ENCODE peak calls at places on chromosomes 2 and 18, in seven cellular contexts. S is body of pancreas, K is PC-9, I is tibial artery, J is cardiac muscle cell, E is fibroblast of lung, H is spleen. P is an unnamed sample. For H3K9me3, the result is how much of the 10 kb centered on the place peaks cover.

GRCh38 chr2:88818381-88818780 is 126.9 kb downstream of the RPIA start:
- DNase-seq in H (no peak), J (no peak), K (no peak), S (no peak), E (no peak), I (no peak), P (no peak)

GRCh38 chr2:239775623-239776440 is 249.3 kb downstream of the NDUFA10 start:
- DNase-seq in I (no peak), E (no peak), H (peak), J (peak), S (no peak), K (no peak), P (peak)

GRCh38 chr18:79399275-79400081 is 3.7 kb downstream of the NFATC1 start:
- DNase-seq in S (no peak), I (no peak), J (no peak), H (peak), E (no peak), K (no peak), P (peak)

GRCh38 chr2:187138240-187138639 is 289.3 kb upstream of the ZSWIM2 start:
- DNase-seq in J (peak), S (no peak), K (peak), I (no peak), E (peak), H (no peak), P (peak)

GRCh38 chr2:74137651-74138050 is 10.1 kb downstream of the BOLA3 start:
- DNase-seq in S (no peak), I (no peak), K (no peak), H (no peak), E (no peak), J (no peak), P (no peak)

GRCh38 chr2:74001121-74001520 is 16.4 kb downstream of the TET3 start:
- DNase-seq in E (no peak), S (no peak), K (no peak), I (no peak), J (no peak), H (peak), P (no peak)

GRCh38 chr2:86224645-86225355 is 25.5 kb downstream of the MRPL35 start:
- DNase-seq in K (no peak), J (no peak), I (no peak), E (no peak), S (no peak), H (no peak), P (no peak)

GRCh38 chr2:219596954-219597551 is 604 bp upstream of the STK11IP start:
- DNase-seq in E (no peak), H (no peak), S (peak), I (no peak), J (peak), K (no peak), P (no peak)

GRCh38 chr2:214286011-214286410 is 124.8 kb upstream of the VWC2L start:
- DNase-seq in S (no peak), J (no peak), E (no peak), I (no peak), H (no peak), K (no peak), P (no peak)

GRCh38 chr2:61018319-61018750 is 280 bp upstream of the PUS10 start:
- DNase-seq in S (no peak), E (peak), K (no peak), H (no peak), I (no peak), J (peak), P (no peak)

GRCh38 chr2:137729305-137729704 is 235.0 kb upstream of the HNMT start:
- DNase-seq in I (no peak), S (no peak), K (no peak), H (no peak), J (no peak), E (no peak), P (no peak)

GRCh38 chr2:26312471-26312870 is 33.5 kb upstream of the SELENOI start:
- DNase-seq in E (no peak), I (no peak), K (no peak), J (no peak), S (no peak), H (no peak), P (no peak)

GRCh38 chr18:62555135-62555534 is 32.3 kb downstream of the ZCCHC2 start:
- DNase-seq in S (no peak), J (peak), I (no peak), H (no peak), K (no peak), E (peak), P (no peak)

GRCh38 chr2:46325178-46325928 is 28.1 kb downstream of the EPAS1 start:
- DNase-seq in E (no peak), K (peak), H (no peak), I (no peak), S (no peak), J (peak), P (no peak)

GRCh38 chr18:63317982-63318881 is 1.3 kb downstream of the BCL2 start:
- DNase-seq in I (peak), J (no peak), E (no peak), K (no peak), H (peak), S (peak), P (peak)

GRCh38 chr2:55232863-55233657 is 572 bp downstream of the RPS27A start:
- DNase-seq in I (peak), J (peak), H (peak), S (peak), E (peak), K (no peak), P (peak)

GRCh38 chr2:113162173-113162572 is 11.6 kb upstream of the PSD4 start:
- DNase-seq in I (no peak), E (no peak), J (no peak), H (peak), S (no peak), K (no peak), P (no peak)

GRCh38 chr2:206980413-206980812 is 41.1 kb downstream of the CPO start:
- DNase-seq in I (no peak), K (no peak), E (no peak), J (no peak), H (no peak), S (no peak), P (no peak)

GRCh38 chr18:56210466-56210865 is 427.9 kb downstream of the TXNL1 start:
- DNase-seq in J (no peak), K (no peak), H (no peak), E (no peak), I (no peak), S (no peak), P (no peak)

GRCh38 chr2:218853766-218854165 is 5.8 kb upstream of the WNT6 start:
- DNase-seq in S (no peak), K (no peak), H (peak), E (no peak), I (no peak), J (peak), P (no peak)

GRCh38 chr2:43541165-43541564 is 54.7 kb downstream of the THADA start:
- DNase-seq in I (no peak), J (no peak), S (no peak), H (no peak), E (no peak), K (no peak), P (no peak)

GRCh38 chr2:6325616-6326015 is 540.1 kb downstream of the CMPK2 start:
- DNase-seq in S (no peak), K (no peak), J (no peak), H (no peak), I (no peak), E (no peak), P (no peak)

GRCh38 chr2:36507408-36507812 is 90.6 kb downstream of the FEZ2 start:
- DNase-seq in I (peak), S (peak), H (no peak), K (peak), J (peak), E (peak), P (no peak)

GRCh38 chr18:34965108-34965507 is 76.1 kb upstream of the MAPRE2 start:
- DNase-seq in S (no peak), E (no peak), I (no peak), K (no peak), H (no peak), J (no peak), P (no peak)

GRCh38 chr2:188788621-188789020 is 185.6 kb upstream of the COL3A1 start:
- DNase-seq in I (peak), S (peak), E (peak), J (peak), H (no peak), K (no peak), P (peak)

GRCh38 chr2:195017890-195018289 is 639.1 kb upstream of the SLC39A10 start:
- DNase-seq in H (no peak), J (no peak), I (no peak), E (peak), K (no peak), S (no peak), P (no peak)

GRCh38 chr2:119429225-119430000 is 2.2 kb upstream of the TMEM37 start:
- DNase-seq in H (no peak), K (no peak), E (peak), J (peak), I (no peak), S (no peak), P (no peak)

GRCh38 chr2:66925128-66925527 is 472.0 kb upstream of the ETAA1 start:
- DNase-seq in H (no peak), I (no peak), J (peak), K (no peak), E (peak), S (no peak), P (no peak)

GRCh38 chr18:564708-565561 is 15.2 kb upstream of the CETN1 start:
- DNase-seq in I (no peak), K (no peak), S (no peak), J (peak), H (no peak), E (no peak), P (no peak)

GRCh38 chr2:70767699-70768584 is at the start of gene ADD2:
- DNase-seq in S (peak), H (peak), K (peak), J (peak), I (no peak), E (peak), P (peak)

GRCh38 chr18:37391698-37392548 is 173.7 kb downstream of the CELF4 start:
- DNase-seq in K (no peak), S (no peak), E (no peak), H (peak), I (no peak), J (no peak), P (no peak)

GRCh38 chr18:37393945-37394609 is 171.5 kb downstream of the CELF4 start:
- DNase-seq in K (peak), H (peak), I (peak), J (peak), S (peak), E (peak), P (peak)

GRCh38 chr18:37392648-37393047 is 172.9 kb downstream of the CELF4 start:
- DNase-seq in K (no peak), J (no peak), S (no peak), H (no peak), I (no peak), E (no peak), P (no peak)

GRCh38 chr18:37394610-37394965 is 171.0 kb downstream of the CELF4 start:
- DNase-seq in H (peak), I (no peak), J (no peak), S (no peak), E (no peak), K (no peak), P (no peak)

DNA sequence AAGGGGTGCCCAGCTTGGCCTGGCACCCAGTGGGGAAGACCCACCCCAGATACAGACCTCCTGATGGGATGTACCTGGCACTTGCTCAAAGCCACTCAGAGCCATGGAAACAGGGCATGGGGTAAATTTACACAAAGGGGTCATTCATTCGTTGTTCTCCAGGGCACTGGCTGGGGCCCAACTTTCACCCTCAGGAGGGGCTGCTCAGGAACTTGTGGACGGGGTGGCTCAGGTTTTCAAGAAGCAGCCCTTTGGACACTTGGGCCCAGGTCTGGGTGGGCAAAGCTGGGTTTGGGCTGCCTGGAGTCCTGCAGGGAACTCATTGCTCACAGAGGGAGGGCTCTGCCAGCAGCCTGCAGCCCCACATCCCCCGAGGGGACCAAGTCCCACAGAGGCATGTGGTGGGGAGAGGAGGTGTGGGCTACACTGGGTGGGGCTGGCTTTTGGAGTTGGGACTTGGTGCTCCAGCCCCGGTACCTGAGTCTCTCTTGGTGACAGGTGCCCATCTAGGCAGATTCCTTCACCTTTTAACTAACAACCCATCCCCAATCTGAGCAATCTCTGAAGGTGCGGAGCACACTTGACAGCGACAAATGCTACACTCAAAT is 172.3 kb downstream of the CELF4 start:
- DNase-seq in E (no peak), S (peak), J (no peak), K (no peak), I (no peak), H (peak), P (no peak)
- H3K4me3 ChIP-seq in E (peak), S (no peak), J (peak), K (no peak), I (no peak), H (no peak), P (no peak)

GRCh38 chr2:16035747-16036745 is 95.7 kb downstream of the MYCN start:
- DNase-seq in H (no peak), I (no peak), K (no peak), J (no peak), E (no peak), S (no peak), P (no peak)

GRCh38 chr2:16034975-16035746 is 94.8 kb downstream of the MYCN start:
- DNase-seq in H (no peak), E (no peak), I (no peak), K (no peak), S (no peak), J (no peak), P (no peak)

GRCh38 chr2:16032282-16033031 is 92.1 kb downstream of the MYCN start:
- DNase-seq in S (no peak), J (no peak), I (no peak), H (no peak), E (no peak), K (no peak), P (no peak)

GRCh38 chr2:16033032-16033293 is 92.6 kb downstream of the MYCN start:
- DNase-seq in K (no peak), I (no peak), S (no peak), H (no peak), J (no peak), E (no peak), P (no peak)

DNA sequence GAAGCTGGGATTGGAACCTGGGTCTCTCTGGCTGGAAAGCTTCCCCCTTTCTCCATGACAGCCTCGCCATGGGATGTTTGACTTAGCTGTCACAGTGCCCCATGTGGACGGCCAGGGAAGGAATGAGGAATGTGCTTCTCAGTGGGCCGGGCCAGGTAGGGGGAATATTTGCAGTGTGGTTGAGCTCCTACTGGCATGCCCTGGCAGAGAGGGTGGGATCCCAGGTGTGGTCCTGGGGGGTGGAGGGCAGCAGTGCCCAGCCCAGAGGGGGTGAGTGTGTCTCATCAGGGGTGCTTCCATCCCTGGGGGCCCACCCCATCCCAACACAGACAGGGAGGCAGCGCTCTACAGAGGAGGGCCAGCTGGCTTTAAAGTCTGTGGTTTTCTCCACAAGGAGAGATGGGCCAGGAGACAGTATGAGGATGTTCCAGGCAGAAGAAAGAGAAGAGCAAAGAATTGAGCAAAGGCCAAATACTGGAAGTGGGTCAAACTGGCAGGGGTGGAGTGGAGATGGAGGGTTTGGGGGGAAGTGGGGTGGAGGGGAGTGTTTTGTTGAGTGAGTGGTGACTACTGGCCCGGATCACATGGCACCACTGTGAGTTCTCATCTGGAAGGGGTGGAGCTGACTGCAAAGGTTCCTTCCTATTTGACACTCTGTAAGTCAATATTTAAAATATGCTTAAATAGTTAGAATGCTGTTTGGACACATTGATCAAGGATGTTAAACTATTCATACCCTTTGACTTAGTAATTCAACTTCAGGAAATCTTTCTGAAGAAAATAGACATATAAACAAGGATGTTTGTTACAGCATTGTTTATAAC is 94.0 kb downstream of the MYCN start:
- DNase-seq in E (no peak), J (no peak), K (no peak), H (no peak), I (no peak), S (no peak), P (no peak)
- H3K9me3 ChIP-seq in E (under half), J (under half), K (under half), H (under half), I (under half), S (under half), P (under half)

DNA sequence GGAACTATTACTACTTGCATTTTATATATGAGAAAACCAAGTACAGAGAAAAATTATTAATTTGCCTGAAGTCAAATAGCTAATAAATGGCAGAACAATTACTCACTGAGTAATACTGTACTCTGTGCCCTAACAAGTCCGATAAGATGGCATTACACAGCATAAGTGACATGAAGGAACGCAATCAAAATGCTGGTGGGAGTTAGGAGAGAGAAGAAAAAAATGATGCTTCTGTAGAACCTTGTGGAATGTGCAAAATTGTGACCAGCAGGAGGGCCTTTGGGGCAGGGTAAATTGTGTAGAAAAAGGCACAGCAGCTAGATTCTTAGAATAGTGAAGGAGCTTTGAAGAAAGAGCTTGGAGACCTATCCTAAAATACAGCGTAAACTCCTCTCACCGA is 32.9 kb downstream of the EPHA4 start:
- DNase-seq in K (no peak), E (no peak), S (no peak), J (no peak), I (no peak), H (no peak), P (no peak)
- H3K4me3 ChIP-seq in K (no peak), E (no peak), S (no peak), J (no peak), I (no peak), H (no peak), P (no peak)

GRCh38 chr18:6248017-6248416 is 166.7 kb downstream of the L3MBTL4 start:
- DNase-seq in E (no peak), K (no peak), S (no peak), I (no peak), J (no peak), H (no peak), P (no peak)

GRCh38 chr18:6251084-6251483 is 163.6 kb downstream of the L3MBTL4 start:
- DNase-seq in J (no peak), I (no peak), E (no peak), S (no peak), K (no peak), H (no peak), P (no peak)

GRCh38 chr18:6249788-6250187 is 164.9 kb downstream of the L3MBTL4 start:
- DNase-seq in K (no peak), S (peak), H (no peak), I (no peak), E (no peak), J (no peak), P (no peak)

DNA sequence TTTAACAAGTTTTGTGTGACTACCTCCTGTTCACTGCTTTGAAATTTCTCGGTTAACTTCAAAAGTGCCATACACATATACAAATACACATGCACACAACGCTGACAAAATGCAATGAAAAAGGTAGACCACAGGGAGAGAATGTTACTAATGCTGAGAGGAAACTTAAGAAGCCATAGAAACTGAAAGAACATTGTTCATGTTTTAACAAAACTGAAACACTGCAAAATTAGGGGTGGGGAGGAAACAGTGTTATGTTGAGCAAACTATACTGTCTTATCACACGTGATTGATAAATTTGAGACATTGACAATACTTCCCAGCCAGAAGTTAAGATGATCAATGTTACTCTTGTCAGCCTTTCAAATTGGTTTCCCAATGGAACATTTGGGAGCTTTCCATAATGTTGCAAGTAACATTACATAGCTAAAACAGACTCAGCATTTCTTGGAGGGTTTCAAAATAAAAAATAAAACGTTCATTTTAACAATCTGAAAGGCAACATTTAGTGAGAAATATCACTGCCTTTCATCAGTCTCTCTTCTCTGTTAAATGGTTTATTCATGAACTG is 165.5 kb downstream of the L3MBTL4 start:
- DNase-seq in E (no peak), S (no peak), H (no peak), I (no peak), J (no peak), K (no peak), P (no peak)
- H3K9me3 ChIP-seq in E (under half), S (under half), H (under half), I (under half), J (under half), K (under half), P (under half)

GRCh38 chr2:127084611-127085031 is 22.3 kb downstream of the BIN1 start:
- DNase-seq in H (no peak), E (no peak), J (peak), S (no peak), I (no peak), K (no peak), P (no peak)
- H3K4me3 ChIP-seq in H (no peak), E (no peak), J (no peak), S (no peak), I (no peak), K (no peak), P (no peak)

DNA sequence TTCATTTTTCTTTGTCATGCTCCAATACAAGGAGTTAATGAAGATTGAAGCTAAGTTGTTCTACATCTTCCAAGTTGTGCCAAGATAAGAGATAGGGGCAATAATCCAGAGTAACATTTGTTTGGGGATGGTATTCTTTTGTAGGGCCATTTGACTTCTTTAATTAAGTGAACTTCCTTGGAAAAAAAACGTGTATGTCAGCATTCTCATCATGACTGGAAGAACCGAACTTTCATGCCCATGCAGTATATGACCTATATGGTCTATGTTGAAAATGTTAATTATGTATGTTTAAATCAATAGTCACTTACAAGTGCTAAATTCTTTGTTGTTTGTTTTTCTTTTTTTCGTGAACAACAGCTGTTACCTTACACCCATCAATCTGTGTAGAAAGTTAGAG is 319.5 kb upstream of the LRRTM1 start:
- DNase-seq in K (no peak), S (no peak), H (no peak), I (no peak), J (no peak), E (no peak), P (no peak)
- H3K9me3 ChIP-seq in K (under half), S (under half), H (under half), I (under half), J (under half), E (under half), P (under half)

P was measured in aorta.